ENCODE peak calls at places on chromosomes 12 and 14, in five cellular contexts. One of them, this sample, is unnamed.

GRCh38 chr14:21734457-21735074 is 60.9 kb upstream of the OR4E1 start:
- DNase-seq in fibroblast of mammary gland: peak
- DNase-seq in esophagus squamous epithelium: no peak
- DNase-seq in uterus: no peak
- DNase-seq in mammary epithelial cell: peak
- DNase-seq in this sample: no peak

GRCh38 chr12:65824314-65824563 is at the start of gene HMGA2:
- DNase-seq in fibroblast of mammary gland: peak
- DNase-seq in esophagus squamous epithelium: no peak
- DNase-seq in uterus: peak
- DNase-seq in mammary epithelial cell: no peak
- DNase-seq in this sample: no peak

GRCh38 chr14:52844262-52845060 is 53.1 kb upstream of the GNPNAT1 start:
- DNase-seq in fibroblast of mammary gland: peak
- DNase-seq in esophagus squamous epithelium: no peak
- DNase-seq in uterus: peak
- DNase-seq in mammary epithelial cell: no peak
- DNase-seq in this sample: no peak

GRCh38 chr14:90820958-90821357 is 4.7 kb upstream of the TTC7B start:
- DNase-seq in fibroblast of mammary gland: peak
- DNase-seq in esophagus squamous epithelium: no peak
- DNase-seq in uterus: no peak
- DNase-seq in mammary epithelial cell: peak
- DNase-seq in this sample: no peak

GRCh38 chr12:131773582-131774221 is 54.5 kb upstream of the MMP17 start:
- DNase-seq in fibroblast of mammary gland: no peak
- DNase-seq in esophagus squamous epithelium: no peak
- DNase-seq in uterus: no peak
- DNase-seq in mammary epithelial cell: no peak
- DNase-seq in this sample: no peak

GRCh38 chr12:111024205-111024794 is 103.9 kb upstream of the MYL2 start:
- DNase-seq in fibroblast of mammary gland: peak
- DNase-seq in esophagus squamous epithelium: no peak
- DNase-seq in uterus: no peak
- DNase-seq in mammary epithelial cell: peak
- DNase-seq in this sample: peak

GRCh38 chr12:75623631-75624118 is 112.3 kb upstream of the KRR1 start:
- DNase-seq in fibroblast of mammary gland: peak
- DNase-seq in esophagus squamous epithelium: no peak
- DNase-seq in uterus: no peak
- DNase-seq in mammary epithelial cell: peak
- DNase-seq in this sample: no peak

GRCh38 chr12:65940744-65941143 is 116.5 kb downstream of the HMGA2 start:
- DNase-seq in fibroblast of mammary gland: no peak
- DNase-seq in esophagus squamous epithelium: no peak
- DNase-seq in uterus: no peak
- DNase-seq in mammary epithelial cell: no peak
- DNase-seq in this sample: no peak

GRCh38 chr12:12511021-12511783 is 51.5 kb downstream of the DUSP16 start:
- DNase-seq in fibroblast of mammary gland: no peak
- DNase-seq in esophagus squamous epithelium: no peak
- DNase-seq in uterus: no peak
- DNase-seq in mammary epithelial cell: peak
- DNase-seq in this sample: no peak

GRCh38 chr12:11651377-11651776 is 1.9 kb downstream of the ETV6 start:
- DNase-seq in fibroblast of mammary gland: no peak
- DNase-seq in esophagus squamous epithelium: no peak
- DNase-seq in uterus: no peak
- DNase-seq in mammary epithelial cell: no peak
- DNase-seq in this sample: no peak

GRCh38 chr12:111101003-111101402 is 180.6 kb upstream of the MYL2 start:
- DNase-seq in fibroblast of mammary gland: no peak
- DNase-seq in esophagus squamous epithelium: no peak
- DNase-seq in uterus: no peak
- DNase-seq in mammary epithelial cell: no peak
- DNase-seq in this sample: no peak

GRCh38 chr12:10001141-10001778 is 2.3 kb upstream of the CLEC1B start:
- DNase-seq in fibroblast of mammary gland: no peak
- DNase-seq in esophagus squamous epithelium: no peak
- DNase-seq in uterus: no peak
- DNase-seq in mammary epithelial cell: no peak
- DNase-seq in this sample: no peak

GRCh38 chr12:66269757-66270383 is 32.4 kb upstream of the HELB start:
- DNase-seq in fibroblast of mammary gland: peak
- DNase-seq in esophagus squamous epithelium: no peak
- DNase-seq in uterus: no peak
- DNase-seq in mammary epithelial cell: peak
- DNase-seq in this sample: no peak

GRCh38 chr14:22602853-22603252 is 4.8 kb downstream of the ABHD4 start:
- DNase-seq in fibroblast of mammary gland: peak
- DNase-seq in esophagus squamous epithelium: no peak
- DNase-seq in uterus: no peak
- DNase-seq in mammary epithelial cell: peak
- DNase-seq in this sample: no peak

GRCh38 chr14:105178069-105178867 is 2.8 kb downstream of the NUDT14 start:
- DNase-seq in fibroblast of mammary gland: no peak
- DNase-seq in esophagus squamous epithelium: no peak
- DNase-seq in uterus: no peak
- DNase-seq in mammary epithelial cell: no peak
- DNase-seq in this sample: no peak
- TF ChIP-seq CTCF in fibroblast of mammary gland: no peak
- TF ChIP-seq CTCF in esophagus squamous epithelium: no peak
- TF ChIP-seq CTCF in uterus: no peak
- TF ChIP-seq CTCF in mammary epithelial cell: no peak
- TF ChIP-seq CTCF in this sample: no peak

GRCh38 chr12:34022079-34022830 is at the start of gene ALG10:
- DNase-seq in fibroblast of mammary gland: peak
- DNase-seq in esophagus squamous epithelium: peak
- DNase-seq in uterus: peak
- DNase-seq in mammary epithelial cell: peak
- DNase-seq in this sample: peak
- TF ChIP-seq CTCF in fibroblast of mammary gland: peak
- TF ChIP-seq CTCF in esophagus squamous epithelium: peak
- TF ChIP-seq CTCF in uterus: peak
- TF ChIP-seq CTCF in mammary epithelial cell: peak
- TF ChIP-seq CTCF in this sample: no peak

GRCh38 chr12:41661141-41661540 is 473.0 kb downstream of the PDZRN4 start:
- DNase-seq in fibroblast of mammary gland: no peak
- DNase-seq in esophagus squamous epithelium: no peak
- DNase-seq in uterus: no peak
- DNase-seq in mammary epithelial cell: peak
- DNase-seq in this sample: no peak

GRCh38 chr12:41663487-41664258 is 475.6 kb downstream of the PDZRN4 start:
- DNase-seq in fibroblast of mammary gland: peak
- DNase-seq in esophagus squamous epithelium: no peak
- DNase-seq in uterus: no peak
- DNase-seq in mammary epithelial cell: peak
- DNase-seq in this sample: no peak
- TF ChIP-seq CTCF in fibroblast of mammary gland: peak
- TF ChIP-seq CTCF in esophagus squamous epithelium: peak
- TF ChIP-seq CTCF in uterus: no peak
- TF ChIP-seq CTCF in mammary epithelial cell: peak
- TF ChIP-seq CTCF in this sample: no peak

GRCh38 chr12:6770600-6770999 is 1.7 kb upstream of the LAG3 start:
- DNase-seq in fibroblast of mammary gland: no peak
- DNase-seq in esophagus squamous epithelium: no peak
- DNase-seq in uterus: no peak
- DNase-seq in mammary epithelial cell: no peak
- DNase-seq in this sample: no peak

GRCh38 chr12:6768385-6769002 is 2.3 kb downstream of the PTMS start:
- DNase-seq in fibroblast of mammary gland: no peak
- DNase-seq in esophagus squamous epithelium: no peak
- DNase-seq in uterus: no peak
- DNase-seq in mammary epithelial cell: no peak
- DNase-seq in this sample: no peak

GRCh38 chr12:6769003-6769389 is 2.8 kb downstream of the PTMS start:
- DNase-seq in fibroblast of mammary gland: no peak
- DNase-seq in esophagus squamous epithelium: no peak
- DNase-seq in uterus: peak
- DNase-seq in mammary epithelial cell: no peak
- DNase-seq in this sample: no peak

GRCh38 chr12:6770094-6770493 is 2.2 kb upstream of the LAG3 start:
- DNase-seq in fibroblast of mammary gland: no peak
- DNase-seq in esophagus squamous epithelium: no peak
- DNase-seq in uterus: no peak
- DNase-seq in mammary epithelial cell: no peak
- DNase-seq in this sample: no peak

DNA sequence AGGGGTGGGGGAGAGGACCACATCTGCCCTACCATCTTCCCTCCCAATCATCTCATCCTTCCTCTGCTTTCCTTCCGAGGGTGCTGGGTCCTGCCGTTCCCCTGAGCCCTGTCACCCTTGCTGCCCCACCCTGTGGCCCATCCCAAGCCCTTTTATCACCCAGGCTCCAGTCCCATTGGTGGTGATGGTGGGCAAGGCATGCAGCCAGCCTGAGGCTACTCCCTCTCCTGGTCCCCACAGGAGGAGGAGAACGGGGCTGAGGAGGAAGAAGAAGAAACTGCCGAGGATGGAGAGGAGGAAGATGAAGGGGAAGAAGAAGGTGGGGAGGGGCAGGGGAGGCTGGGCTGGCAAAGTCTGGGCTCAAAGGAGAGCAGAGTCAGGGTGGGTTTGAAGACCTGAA is 2.6 kb upstream of the LAG3 start:
- DNase-seq in fibroblast of mammary gland: no peak
- DNase-seq in esophagus squamous epithelium: no peak
- DNase-seq in uterus: no peak
- DNase-seq in mammary epithelial cell: no peak
- DNase-seq in this sample: no peak
- TF ChIP-seq CTCF in fibroblast of mammary gland: no peak
- TF ChIP-seq CTCF in esophagus squamous epithelium: no peak
- TF ChIP-seq CTCF in uterus: no peak
- TF ChIP-seq CTCF in mammary epithelial cell: no peak
- TF ChIP-seq CTCF in this sample: no peak

DNA sequence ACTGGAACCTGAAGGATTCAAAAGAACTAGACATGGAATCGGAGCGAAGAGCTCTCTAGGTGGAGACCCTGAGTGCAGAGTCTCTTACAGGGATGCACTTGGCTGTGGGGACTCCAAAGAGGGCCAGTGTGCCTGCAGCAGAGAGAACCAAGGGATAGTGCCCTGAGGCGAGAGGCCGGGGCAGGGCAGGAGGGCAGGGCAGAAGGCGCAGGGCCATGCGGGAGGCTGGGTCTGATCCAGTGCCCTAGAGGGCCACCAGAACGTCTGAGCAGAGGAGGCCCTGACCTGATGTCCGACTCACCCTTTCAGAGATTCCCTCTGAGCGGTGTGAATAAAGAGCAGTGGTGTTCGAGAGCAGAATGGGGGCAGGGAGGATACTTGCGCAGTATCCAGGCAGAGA is 205.4 kb upstream of the FKBP4 start:
- DNase-seq in fibroblast of mammary gland: no peak
- DNase-seq in esophagus squamous epithelium: no peak
- DNase-seq in uterus: no peak
- DNase-seq in mammary epithelial cell: no peak
- DNase-seq in this sample: no peak
- TF ChIP-seq CTCF in fibroblast of mammary gland: no peak
- TF ChIP-seq CTCF in esophagus squamous epithelium: no peak
- TF ChIP-seq CTCF in uterus: no peak
- TF ChIP-seq CTCF in mammary epithelial cell: no peak
- TF ChIP-seq CTCF in this sample: no peak

GRCh38 chr14:30005114-30005698 is 77.6 kb upstream of the PRKD1 start:
- DNase-seq in fibroblast of mammary gland: peak
- DNase-seq in esophagus squamous epithelium: no peak
- DNase-seq in uterus: no peak
- DNase-seq in mammary epithelial cell: peak
- DNase-seq in this sample: no peak
- TF ChIP-seq CTCF in fibroblast of mammary gland: peak
- TF ChIP-seq CTCF in esophagus squamous epithelium: peak
- TF ChIP-seq CTCF in uterus: peak
- TF ChIP-seq CTCF in mammary epithelial cell: peak
- TF ChIP-seq CTCF in this sample: no peak

GRCh38 chr14:96284430-96284829 is 28.4 kb downstream of the BDKRB1 start:
- DNase-seq in fibroblast of mammary gland: no peak
- DNase-seq in esophagus squamous epithelium: no peak
- DNase-seq in uterus: no peak
- DNase-seq in mammary epithelial cell: no peak
- DNase-seq in this sample: no peak
- TF ChIP-seq CTCF in fibroblast of mammary gland: no peak
- TF ChIP-seq CTCF in esophagus squamous epithelium: no peak
- TF ChIP-seq CTCF in uterus: no peak
- TF ChIP-seq CTCF in mammary epithelial cell: no peak
- TF ChIP-seq CTCF in this sample: no peak

GRCh38 chr14:99260652-99261551 is 11.1 kb downstream of the BCL11B start:
- DNase-seq in fibroblast of mammary gland: no peak
- DNase-seq in esophagus squamous epithelium: no peak
- DNase-seq in uterus: no peak
- DNase-seq in mammary epithelial cell: no peak
- DNase-seq in this sample: no peak

GRCh38 chr14:99259327-99259726 is 12.7 kb downstream of the BCL11B start:
- DNase-seq in fibroblast of mammary gland: no peak
- DNase-seq in esophagus squamous epithelium: no peak
- DNase-seq in uterus: no peak
- DNase-seq in mammary epithelial cell: no peak
- DNase-seq in this sample: no peak

GRCh38 chr14:99258341-99258781 is 13.6 kb downstream of the BCL11B start:
- DNase-seq in fibroblast of mammary gland: no peak
- DNase-seq in esophagus squamous epithelium: no peak
- DNase-seq in uterus: no peak
- DNase-seq in mammary epithelial cell: no peak
- DNase-seq in this sample: no peak

GRCh38 chr14:99258884-99259283 is 13.1 kb downstream of the BCL11B start:
- DNase-seq in fibroblast of mammary gland: no peak
- DNase-seq in esophagus squamous epithelium: no peak
- DNase-seq in uterus: no peak
- DNase-seq in mammary epithelial cell: no peak
- DNase-seq in this sample: no peak

GRCh38 chr14:99260116-99260515 is 11.9 kb downstream of the BCL11B start:
- DNase-seq in fibroblast of mammary gland: no peak
- DNase-seq in esophagus squamous epithelium: no peak
- DNase-seq in uterus: no peak
- DNase-seq in mammary epithelial cell: no peak
- DNase-seq in this sample: no peak
- TF ChIP-seq CTCF in fibroblast of mammary gland: no peak
- TF ChIP-seq CTCF in esophagus squamous epithelium: no peak
- TF ChIP-seq CTCF in uterus: no peak
- TF ChIP-seq CTCF in mammary epithelial cell: no peak
- TF ChIP-seq CTCF in this sample: no peak

DNA sequence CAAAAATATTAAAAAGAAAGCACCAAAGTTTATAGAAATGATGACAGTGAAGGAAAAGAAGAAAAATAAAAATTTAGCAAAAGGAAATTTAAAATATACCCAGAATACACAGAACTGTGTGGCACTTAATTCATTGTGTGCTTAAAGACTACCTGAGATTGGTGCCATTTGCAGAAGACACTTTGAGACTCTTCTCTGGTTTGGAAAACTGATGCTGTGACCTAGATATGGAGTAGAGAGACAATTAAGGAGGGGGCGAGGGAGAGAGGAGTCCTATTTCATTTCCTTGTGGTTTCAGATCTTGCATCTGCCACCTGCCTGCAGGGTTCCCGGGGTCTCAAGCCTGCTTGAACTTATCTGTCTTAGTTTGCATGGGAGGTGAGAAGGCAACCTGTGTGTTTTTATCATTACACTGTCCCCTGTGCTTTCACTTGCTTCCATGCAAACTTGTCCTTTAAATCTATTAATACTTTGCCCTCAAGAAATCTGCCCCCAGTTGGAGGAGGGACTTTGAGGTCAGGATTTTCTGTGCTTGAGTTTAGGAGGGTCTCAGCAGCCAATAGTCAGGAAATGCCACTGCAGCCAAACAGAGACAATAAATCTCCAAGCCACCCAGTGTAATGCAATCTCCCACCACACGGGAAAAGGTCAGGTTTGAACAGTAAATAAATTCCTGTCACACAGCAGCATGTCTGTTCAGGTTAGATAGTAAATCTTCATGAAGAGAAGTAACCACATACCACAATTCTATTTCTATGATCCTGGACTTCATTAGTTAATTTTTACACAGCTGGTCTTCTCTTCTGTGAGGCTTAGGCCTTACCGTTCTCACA is 119.4 kb downstream of the CAND1 start:
- DNase-seq in fibroblast of mammary gland: no peak
- DNase-seq in esophagus squamous epithelium: no peak
- DNase-seq in uterus: no peak
- DNase-seq in mammary epithelial cell: no peak
- DNase-seq in this sample: no peak
- TF ChIP-seq CTCF in fibroblast of mammary gland: peak
- TF ChIP-seq CTCF in esophagus squamous epithelium: peak
- TF ChIP-seq CTCF in uterus: no peak
- TF ChIP-seq CTCF in mammary epithelial cell: peak
- TF ChIP-seq CTCF in this sample: no peak